ENCODE peak calls at places on chromosomes 6 and 20, in six cellular contexts. K, V, P, Q, W and H are unnamed samples. For H3K27me3, the result is how much of the 10 kb centered on the place peaks cover.

GRCh38 chr6:38767555-38767954 is 52.4 kb downstream of the DNAH8 start:
- DNase-seq in K (no peak), W (no peak), Q (no peak), P (no peak), V (no peak), H (no peak)

GRCh38 chr20:25310921-25311728 is 63.2 kb downstream of the PYGB start:
- DNase-seq in V (peak), K (no peak), W (no peak), P (peak), Q (no peak), H (peak)

GRCh38 chr20:1376453-1377270 is 16.2 kb downstream of the FKBP1A start:
- DNase-seq in V (no peak), K (no peak), Q (no peak), W (no peak), P (no peak), H (no peak)

GRCh38 chr6:11711994-11712698 is 66.5 kb downstream of the ADTRP start:
- DNase-seq in Q (no peak), K (no peak), W (no peak), P (peak), V (no peak), H (no peak)

GRCh38 chr6:74199146-74199680 is 503.2 kb downstream of the CD109 start:
- DNase-seq in Q (no peak), V (no peak), K (no peak), W (no peak), P (no peak), H (no peak)

GRCh38 chr6:157615411-157615763 is 207.7 kb upstream of the SNX9 start:
- DNase-seq in K (no peak), Q (no peak), P (no peak), V (no peak), W (no peak), H (no peak)

GRCh38 chr20:8255945-8256632 is 124.0 kb downstream of the PLCB1 start:
- DNase-seq in P (no peak), K (no peak), Q (no peak), W (no peak), V (no peak), H (no peak)

GRCh38 chr6:119347466-119348307 is 1.9 kb downstream of the MAN1A1 start:
- DNase-seq in P (no peak), W (peak), Q (no peak), V (peak), K (peak), H (no peak)

GRCh38 chr6:37303891-37304503 is 46.1 kb upstream of the TMEM217 start:
- DNase-seq in P (peak), Q (no peak), W (no peak), V (no peak), K (peak), H (no peak)

GRCh38 chr6:153465050-153465449 is 334.0 kb upstream of the RGS17 start:
- DNase-seq in Q (no peak), W (no peak), V (no peak), P (no peak), K (no peak), H (no peak)

GRCh38 chr6:129192458-129192989 is 309.6 kb downstream of the LAMA2 start:
- DNase-seq in K (no peak), W (no peak), Q (no peak), P (no peak), V (no peak), H (no peak)

GRCh38 chr20:25081730-25082497 is at the start of gene VSX1:
- DNase-seq in W (no peak), K (no peak), Q (no peak), P (no peak), V (no peak), H (no peak)

GRCh38 chr20:12051206-12052163 is 133.8 kb downstream of the BTBD3 start:
- DNase-seq in V (no peak), W (no peak), K (no peak), P (no peak), Q (peak), H (no peak)

GRCh38 chr20:32019156-32019510 is 8.9 kb downstream of the CCM2L start:
- DNase-seq in W (no peak), V (no peak), Q (no peak), K (peak), P (no peak), H (no peak)

GRCh38 chr20:32017711-32018251 is 7.5 kb downstream of the CCM2L start:
- DNase-seq in W (peak), V (peak), Q (no peak), K (peak), P (no peak), H (no peak)

GRCh38 chr20:32019563-32020463 is 9.6 kb downstream of the CCM2L start:
- DNase-seq in P (no peak), Q (no peak), K (no peak), W (no peak), V (no peak), H (no peak)

GRCh38 chr20:32021091-32021490 is 10.9 kb downstream of the CCM2L start:
- DNase-seq in Q (no peak), P (no peak), K (no peak), V (no peak), W (no peak), H (no peak)

GRCh38 chr20:32018269-32019155 is 8.3 kb downstream of the CCM2L start:
- DNase-seq in Q (peak), P (no peak), W (peak), K (peak), V (peak), H (no peak)
- TF ChIP-seq CTCF in Q (no peak), P (no peak), W (no peak), K (peak), V (no peak), H (no peak)

DNA sequence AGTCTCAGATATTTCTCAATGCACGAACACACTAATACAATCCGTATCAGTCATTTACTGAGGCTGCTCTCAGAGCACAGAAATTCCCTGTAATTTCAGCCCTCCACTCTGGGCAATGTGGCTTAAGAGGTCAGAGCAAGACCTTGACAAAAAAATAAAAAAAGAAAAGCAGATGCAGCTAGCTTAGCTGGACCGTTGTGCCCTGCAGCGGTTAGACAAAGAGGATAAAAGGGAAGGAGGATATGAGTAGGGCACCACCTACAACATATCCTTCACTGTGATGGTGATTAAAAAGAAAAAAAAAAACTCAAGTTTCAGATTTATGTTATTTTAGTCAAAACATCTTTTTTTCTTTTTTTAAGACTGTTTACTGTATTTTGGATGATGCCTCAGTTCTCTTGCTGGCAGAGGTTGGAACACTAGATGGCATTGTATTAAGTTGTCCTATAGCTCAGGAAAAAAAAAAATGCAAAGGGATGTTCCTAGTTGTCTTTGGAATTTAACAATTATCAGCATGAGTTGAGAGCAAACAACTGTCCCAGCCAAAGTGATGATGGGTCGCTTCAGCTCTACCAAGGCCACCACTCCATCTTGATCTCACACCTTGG is 59.9 kb downstream of the ANKEF1 start:
- DNase-seq in Q (no peak), P (peak), V (no peak), W (no peak), K (no peak), H (no peak)
- H3K4me3 ChIP-seq in Q (no peak), P (no peak), V (no peak), W (no peak), K (no peak), H (no peak)

GRCh38 chr6:130895516-130895915 is 68.3 kb downstream of the SMLR1 start:
- DNase-seq in V (no peak), Q (no peak), W (no peak), K (no peak), P (no peak), H (no peak)

GRCh38 chr6:130903007-130903406 is 75.8 kb downstream of the SMLR1 start:
- DNase-seq in P (no peak), K (no peak), Q (no peak), V (no peak), W (no peak), H (no peak)

GRCh38 chr6:130896249-130896648 is 69.0 kb downstream of the SMLR1 start:
- DNase-seq in K (no peak), W (no peak), V (no peak), Q (no peak), P (no peak), H (no peak)

GRCh38 chr6:130903602-130904001 is 76.4 kb downstream of the SMLR1 start:
- DNase-seq in Q (no peak), P (no peak), V (no peak), K (no peak), W (no peak), H (no peak)

DNA sequence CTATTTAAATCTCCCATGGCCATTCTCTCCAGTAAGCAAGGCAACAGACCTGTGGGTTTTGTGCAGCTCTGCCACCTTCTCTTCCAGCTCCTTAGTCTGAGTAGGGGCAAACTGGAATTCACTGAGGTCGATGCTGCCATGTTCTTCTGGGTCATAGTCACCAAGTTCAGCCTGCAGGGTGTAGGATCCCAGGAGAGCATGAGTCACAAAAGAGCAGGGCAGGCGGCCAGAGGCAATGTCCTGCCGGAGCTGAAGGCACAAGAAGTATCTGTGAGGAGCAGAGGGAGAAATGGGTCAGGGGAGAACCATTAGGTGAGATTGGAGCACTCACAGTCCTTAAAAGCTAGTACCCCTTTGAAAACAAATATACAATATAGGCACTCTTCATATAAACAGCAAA is 73.7 kb downstream of the SMLR1 start:
- DNase-seq in V (no peak), Q (peak), K (no peak), W (no peak), P (peak), H (no peak)
- H3K27me3 ChIP-seq in V (under half), Q (under half), K (under half), W (under half), P (under half), H (under half)

DNA sequence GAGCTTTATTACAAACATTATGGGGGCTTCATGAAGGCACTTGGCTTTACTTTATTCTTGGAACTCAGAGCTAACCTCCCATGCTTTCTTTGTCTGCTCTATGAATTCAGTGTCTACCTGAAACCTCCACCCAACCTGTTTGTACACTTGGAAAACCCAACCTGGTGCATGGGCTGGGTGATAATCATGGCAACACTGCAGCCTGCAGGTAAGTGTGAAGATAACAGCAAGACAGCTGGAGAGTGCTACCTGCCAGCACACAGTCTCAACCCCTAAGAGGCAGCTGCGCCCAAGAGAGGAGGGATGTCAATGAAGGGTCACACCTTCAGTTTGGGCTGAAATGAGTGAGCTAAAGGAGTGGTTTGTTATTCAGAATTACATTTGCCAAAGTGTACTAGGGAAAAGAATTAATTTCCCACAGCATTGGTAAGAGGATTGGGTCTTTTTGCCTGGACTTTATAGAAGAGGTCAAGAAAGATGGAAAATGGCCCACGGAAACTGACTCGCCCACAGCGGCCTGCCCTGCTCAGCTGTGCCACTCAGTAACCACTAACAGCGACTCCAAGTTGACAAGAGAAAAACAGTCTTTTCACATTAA is 24.4 kb downstream of the FOXQ1 start:
- DNase-seq in P (no peak), Q (no peak), K (peak), V (peak), W (no peak), H (no peak)
- TF ChIP-seq CTCF in P (peak), Q (peak), K (peak), V (peak), W (no peak), H (peak)

GRCh38 chr6:117829594-117830319 is 77.3 kb upstream of the SLC35F1 start:
- DNase-seq in W (no peak), K (peak), Q (no peak), P (peak), V (no peak), H (no peak)
- H3K4me3 ChIP-seq in W (no peak), K (no peak), Q (no peak), P (peak), V (no peak), H (peak)

GRCh38 chr6:43269273-43270007 is 26.2 kb downstream of the TTBK1 start:
- DNase-seq in Q (no peak), P (no peak), V (peak), K (peak), W (peak), H (no peak)

GRCh38 chr6:43268782-43269272 is 25.5 kb downstream of the TTBK1 start:
- DNase-seq in Q (no peak), P (no peak), V (no peak), W (no peak), K (no peak), H (no peak)

GRCh38 chr6:43273707-43274106 is 24.4 kb upstream of the SLC22A7 start:
- DNase-seq in Q (no peak), W (no peak), V (no peak), P (no peak), K (no peak), H (no peak)

GRCh38 chr6:43271944-43272343 is 26.1 kb upstream of the SLC22A7 start:
- DNase-seq in K (no peak), W (no peak), Q (no peak), P (no peak), V (no peak), H (no peak)

DNA sequence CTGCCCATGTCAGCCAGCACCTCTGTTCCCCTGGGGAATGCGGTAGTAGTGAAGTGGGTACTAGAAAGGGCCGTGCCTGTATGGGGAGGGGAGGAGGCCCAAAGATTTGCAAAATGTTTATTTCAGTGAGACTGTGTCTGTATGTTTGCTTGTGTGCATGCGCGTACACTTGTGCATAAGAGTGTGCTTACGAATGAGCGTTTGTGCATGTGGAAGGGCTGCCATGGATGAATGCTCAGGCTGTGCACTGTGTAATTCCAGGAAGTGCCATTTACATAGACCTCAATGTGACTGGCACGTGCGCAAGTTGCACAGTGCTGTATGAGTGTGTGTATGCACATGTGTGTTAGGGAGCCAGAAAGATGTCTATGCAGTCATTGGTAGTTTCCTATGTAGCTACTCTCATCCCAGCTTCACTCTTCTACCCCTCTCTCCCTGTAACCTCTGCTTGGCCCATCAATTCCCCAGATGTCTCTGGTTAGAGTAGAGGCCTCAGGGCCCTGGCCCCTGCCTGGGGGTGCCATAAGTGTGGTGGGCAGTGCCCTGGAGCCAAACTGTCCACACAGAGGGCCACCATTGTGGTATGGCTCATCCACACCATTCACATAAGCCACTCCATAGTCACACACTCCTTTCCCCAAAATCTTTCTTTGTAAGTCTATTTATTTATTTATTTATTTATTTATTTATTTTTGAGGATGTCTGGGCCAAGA is 26.8 kb upstream of the SLC22A7 start:
- DNase-seq in W (no peak), P (no peak), V (no peak), Q (no peak), K (no peak), H (no peak)
- H3K27me3 ChIP-seq in W (under half), P (under half), V (under half), Q (under half), K (under half), H (under half)

DNA sequence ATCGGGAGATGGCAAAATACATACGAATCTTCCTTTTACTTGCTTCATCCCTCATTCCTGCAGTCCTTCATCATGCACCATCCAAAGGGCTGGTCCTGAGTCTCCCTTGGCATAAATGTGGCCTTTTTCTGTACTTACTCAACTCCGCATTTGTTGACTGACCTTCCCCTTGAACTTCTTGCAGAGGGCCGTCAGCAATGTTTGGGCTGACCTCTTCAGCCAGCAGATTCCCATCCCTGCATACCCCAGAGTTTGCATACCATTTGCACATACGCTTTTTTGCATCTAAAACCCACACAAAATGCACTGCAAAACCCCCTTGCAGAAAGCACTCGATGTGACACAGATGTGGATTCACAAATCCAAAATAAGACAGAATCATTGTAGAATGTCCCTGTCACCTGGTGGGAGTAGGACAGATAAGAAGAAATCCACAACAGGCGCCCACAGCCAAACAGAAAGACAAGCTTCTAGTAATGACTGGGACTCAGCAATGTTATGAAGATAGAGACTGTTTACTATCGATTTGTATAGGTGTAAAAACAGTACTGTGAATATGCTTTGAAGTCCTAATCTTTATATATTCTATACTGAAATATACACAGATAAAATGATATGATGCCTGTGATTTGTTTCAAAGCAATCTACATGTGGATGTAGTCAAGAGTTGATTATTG is 45.8 kb downstream of the TBC1D7 start:
- DNase-seq in P (no peak), K (no peak), V (no peak), Q (no peak), W (no peak), H (no peak)
- TF ChIP-seq CTCF in P (no peak), K (no peak), V (no peak), Q (no peak), W (no peak), H (no peak)

DNA sequence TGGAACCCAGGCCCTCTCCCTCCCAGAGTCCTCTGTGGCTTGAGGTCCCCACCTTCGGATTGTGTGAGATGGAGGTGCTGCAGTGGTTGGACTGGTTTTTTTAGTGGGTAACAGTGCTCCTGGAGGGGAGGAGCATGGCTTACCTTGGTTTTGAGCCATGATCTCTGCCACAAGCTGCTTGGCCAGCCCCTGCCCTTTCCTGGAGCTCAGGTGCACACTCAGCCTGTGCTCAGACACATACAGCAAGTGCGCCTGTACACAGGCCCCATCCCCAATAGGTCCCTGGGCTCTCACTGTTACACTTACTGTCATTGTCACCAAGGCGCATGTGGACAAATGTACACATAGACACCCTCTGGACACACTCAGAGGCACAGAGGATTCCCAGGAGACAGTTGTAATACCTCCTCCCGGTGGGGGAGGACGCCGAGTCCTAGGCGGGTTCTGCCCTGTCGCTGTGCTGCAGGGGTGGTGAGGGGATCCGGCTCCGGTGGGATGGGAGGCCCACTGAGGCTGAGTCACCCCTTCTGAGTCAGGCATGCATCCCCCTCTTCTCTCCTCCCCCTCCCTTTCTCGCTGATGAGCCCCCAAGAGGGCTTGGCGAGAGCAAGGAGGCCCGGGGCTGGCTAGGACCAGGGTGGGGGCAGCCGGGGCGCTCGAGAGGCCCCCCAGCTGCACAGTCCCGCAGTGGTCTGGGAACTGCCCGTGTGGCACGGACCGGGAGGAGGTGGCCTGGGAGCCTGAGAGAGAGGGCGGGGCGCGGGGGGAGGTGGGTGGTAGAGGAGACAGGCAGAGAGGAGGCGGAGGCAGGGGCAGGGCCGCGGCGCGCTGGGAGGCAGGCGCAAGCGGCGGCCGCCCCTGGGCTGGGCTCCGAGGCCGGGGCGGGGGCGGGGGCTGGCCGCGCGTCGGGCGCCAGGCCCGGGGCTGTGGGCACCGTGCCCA is 515 bp upstream of the EPB41L1 start:
- DNase-seq in K (peak), Q (peak), V (peak), P (peak), W (no peak), H (no peak)
- H3K4me3 ChIP-seq in K (peak), Q (peak), V (peak), P (peak), W (no peak), H (peak)

GRCh38 chr20:46637861-46638366 is 13.3 kb downstream of the SLC13A3 start:
- DNase-seq in V (no peak), K (no peak), W (no peak), Q (no peak), P (no peak), H (no peak)
- H3K27me3 ChIP-seq in V (under half), K (under half), W (under half), Q (under half), P (under half), H (under half)